ENCODE peak calls at places on chromosomes 3 and 15, in seven cellular contexts. F is stimulated activated CD4-positive, alpha-beta T cell treated with anti-CD3 and anti-CD28 coated beads, Interleukin-1b, Interleukin-23, amount 100 ng/mL, for 24 hours; H is hypothalamus; V is retinal pigment epithelial cell; J is SK-N-DZ; N is GM10248; Q is stimulated activated CD8-positive, alpha-beta memory T cell treated with anti-CD3 and anti-CD28 coated beads, Interleukin-4, amount 100 ng/mL, for 48 hours. A is an unnamed sample.

GRCh38 chr15:62886431-62887071 is 156.0 kb upstream of the TPM1 start:
- DNase-seq in H (no peak), J (peak), F (no peak), V (no peak), N (no peak), Q (no peak), A (no peak)

GRCh38 chr3:187247398-187247797 is 44.1 kb downstream of the MASP1 start:
- DNase-seq in F (no peak), V (no peak), H (no peak), Q (no peak), J (no peak), N (no peak), A (no peak)

GRCh38 chr15:96264801-96265515 is 65.5 kb upstream of the NR2F2 start:
- DNase-seq in V (peak), N (no peak), F (no peak), H (no peak), J (peak), Q (no peak), A (no peak)

GRCh38 chr3:10015476-10015904 is 10.7 kb upstream of the FANCD2 start:
- DNase-seq in N (no peak), V (no peak), J (no peak), Q (no peak), H (peak), F (no peak), A (no peak)

GRCh38 chr15:58212909-58213526 is 74.8 kb downstream of the AQP9 start:
- DNase-seq in F (no peak), V (no peak), H (no peak), Q (no peak), J (peak), N (no peak), A (no peak)

GRCh38 chr3:173429527-173429926 is 32.0 kb downstream of the NLGN1 start:
- DNase-seq in F (no peak), Q (no peak), J (no peak), N (no peak), H (no peak), V (no peak), A (no peak)

GRCh38 chr15:83732770-83733169 is 78.8 kb downstream of the ADAMTSL3 start:
- DNase-seq in F (no peak), J (no peak), Q (no peak), N (no peak), H (no peak), V (no peak), A (no peak)

GRCh38 chr15:93037341-93038063 is 51.5 kb downstream of the RGMA start:
- DNase-seq in F (no peak), J (peak), H (peak), N (no peak), Q (no peak), V (peak), A (peak)

GRCh38 chr3:14261229-14261628 is 82.6 kb downstream of the LSM3 start:
- DNase-seq in V (peak), N (peak), J (peak), Q (peak), F (peak), H (peak), A (no peak)

GRCh38 chr15:68518785-68519430 is 59.9 kb upstream of the CORO2B start:
- DNase-seq in J (no peak), N (no peak), H (no peak), Q (no peak), V (no peak), F (no peak), A (no peak)

GRCh38 chr15:89767411-89767915 is 8.7 kb upstream of the MESP2 start:
- DNase-seq in F (no peak), V (no peak), H (no peak), J (no peak), Q (no peak), N (no peak), A (no peak)

GRCh38 chr3:154334973-154335420 is 10.7 kb upstream of the DHX36 start:
- DNase-seq in F (no peak), H (no peak), J (peak), V (no peak), N (peak), Q (no peak), A (no peak)

GRCh38 chr3:155934215-155934614 is 63.8 kb downstream of the GMPS start:
- DNase-seq in Q (no peak), J (no peak), N (no peak), H (no peak), F (no peak), V (no peak), A (no peak)

GRCh38 chr3:182139627-182140357 is 428.1 kb downstream of the SOX2 start:
- DNase-seq in F (no peak), N (no peak), V (no peak), J (no peak), H (no peak), Q (no peak), A (no peak)

GRCh38 chr3:25527796-25528195 is 99.7 kb downstream of the RARB start:
- DNase-seq in Q (no peak), F (no peak), N (no peak), V (no peak), H (no peak), J (no peak), A (no peak)

GRCh38 chr15:70703483-70703882 is 59.9 kb downstream of the UACA start:
- DNase-seq in J (no peak), V (no peak), N (no peak), Q (no peak), H (no peak), F (no peak), A (no peak)

GRCh38 chr15:49848824-49849209 is 228.0 kb downstream of the DTWD1 start:
- DNase-seq in H (no peak), N (no peak), V (no peak), Q (no peak), F (no peak), J (no peak), A (no peak)

GRCh38 chr3:118943597-118943996 is 91.0 kb downstream of the IGSF11 start:
- DNase-seq in Q (no peak), J (no peak), F (no peak), H (no peak), N (no peak), V (no peak), A (no peak)

GRCh38 chr15:52680041-52680391 is 828 bp upstream of the ATOSA start:
- DNase-seq in H (no peak), Q (no peak), J (no peak), N (no peak), F (no peak), V (no peak), A (no peak)

GRCh38 chr15:97966924-97967620 is 6.6 kb downstream of the ARRDC4 start:
- DNase-seq in J (no peak), H (no peak), F (no peak), Q (no peak), N (no peak), V (no peak), A (no peak)

A was measured in RWPE2.